ENCODE peak calls at places on chromosome 2, in four cellular contexts. E, W, C and L are unnamed samples.

GRCh38 chr2:169129703-169130243 is 60.4 kb downstream of the DHRS9 start:
- DNase-seq in C (no peak), E (no peak), W (no peak), L (no peak)

GRCh38 chr2:66477125-66477842 is 42.4 kb downstream of the MEIS1 start:
- DNase-seq in E (no peak), W (no peak), C (no peak), L (no peak)

GRCh38 chr2:37026050-37026449 is 58.1 kb downstream of the HEATR5B start:
- DNase-seq in W (peak; percentile 2), C (no peak), E (no peak), L (no peak)

GRCh38 chr2:70554338-70554892 is 789 bp upstream of the TGFA start:
- DNase-seq in E (no peak), C (no peak), W (no peak), L (no peak)

GRCh38 chr2:228064796-228065315 is 116.6 kb downstream of the SPHKAP start:
- DNase-seq in E (no peak), C (no peak), W (no peak), L (no peak)

GRCh38 chr2:132849118-132849517 is 179.1 kb upstream of the LYPD1 start:
- DNase-seq in E (no peak), C (no peak), W (no peak), L (no peak)

GRCh38 chr2:7430869-7431641 is 513.8 kb downstream of the RNF144A start:
- DNase-seq in E (peak; percentile 73), W (no peak), C (no peak), L (peak; percentile 99)

GRCh38 chr2:222440670-222441422 is 16.5 kb downstream of the SGPP2 start:
- DNase-seq in W (peak; percentile 39), C (no peak), E (no peak), L (no peak)

GRCh38 chr2:86383844-86384243 is 46.4 kb upstream of the REEP1 start:
- DNase-seq in E (no peak), W (no peak), C (no peak), L (no peak)

GRCh38 chr2:91839904-91840868 is 3031.0 kb upstream of the TEKT4 start:
- DNase-seq in C (no peak), E (no peak), W (no peak), L (no peak)

GRCh38 chr2:65071499-65072180 is 15.4 kb downstream of the CEP68 start:
- DNase-seq in E (no peak), W (no peak), C (no peak), L (no peak)

GRCh38 chr2:148218326-148219075 is 197.6 kb downstream of the MBD5 start:
- DNase-seq in W (no peak), C (no peak), E (no peak), L (no peak)